ENCODE peak calls at places on chromosome 6, in seven cellular contexts. N is tibial nerve, W is mammary epithelial cell, S is Calu3, P is foreskin fibroblast, F is GM06990, B is osteoblast. V is an unnamed sample.
A peak's percentile ranks its signal among the peaks of the same experiment; 100 is the strongest.

GRCh38 chr6:13470240-13471140 is 16.9 kb downstream of the GFOD1 start:
- DNase-seq in S (no peak), P (no peak), W (no peak), N (no peak), B (no peak), F (no peak), V (no peak)

GRCh38 chr6:144360401-144360800 is 75.3 kb downstream of the UTRN start:
- DNase-seq in B (no peak), P (no peak), W (no peak), F (no peak), S (peak; percentile 30), N (no peak), V (peak; percentile 21)

GRCh38 chr6:102986086-102986485 is 1592.6 kb downstream of the GRIK2 start:
- DNase-seq in F (no peak), P (no peak), B (no peak), N (no peak), S (no peak), W (no peak), V (no peak)

GRCh38 chr6:134247271-134247833 is 70.6 kb downstream of the SGK1 start:
- DNase-seq in S (peak; percentile 35), N (no peak), P (no peak), F (peak; percentile 79), B (no peak), W (peak; percentile 78), V (no peak)

GRCh38 chr6:166724576-166724975 is 97.5 kb upstream of the RPS6KA2 start:
- DNase-seq in B (peak; percentile 80), F (no peak), S (no peak), W (no peak), P (no peak), N (no peak), V (no peak)

GRCh38 chr6:154995241-154996162 is at the start of gene TIAM2:
- DNase-seq in S (peak; percentile 28), B (peak; percentile 93), F (peak; percentile 17), N (no peak), W (no peak), P (no peak), V (no peak)

GRCh38 chr6:166514196-166514595 is 72.3 kb downstream of the RAMACL start:
- DNase-seq in P (no peak), B (peak; percentile 61), N (no peak), W (no peak), F (no peak), S (peak; percentile 44), V (no peak)

GRCh38 chr6:89655122-89655521 is 16.6 kb upstream of the LYRM2 start:
- DNase-seq in P (no peak), N (no peak), F (no peak), W (peak; percentile 8), B (peak; percentile 37), S (no peak), V (no peak)

GRCh38 chr6:54071941-54072340 is 39.3 kb upstream of the MLIP start:
- DNase-seq in F (no peak), W (no peak), N (no peak), P (no peak), S (no peak), B (no peak), V (no peak)

GRCh38 chr6:53811082-53811481 is 16.3 kb downstream of the LRRC1 start:
- DNase-seq in F (peak; percentile 10), W (peak; percentile 95), B (peak; percentile 49), S (peak; percentile 74), P (no peak), N (no peak), V (no peak)

GRCh38 chr6:358432-358831 is 33.1 kb upstream of the IRF4 start:
- DNase-seq in S (no peak), P (no peak), N (no peak), B (no peak), F (no peak), W (no peak), V (no peak)

GRCh38 chr6:37451411-37452273 is 18.6 kb downstream of the CMTR1 start:
- DNase-seq in N (no peak), W (no peak), B (no peak), P (no peak), F (no peak), S (no peak), V (peak; percentile 48)

GRCh38 chr6:88008821-88009220 is 38.8 kb upstream of the SPACA1 start:
- DNase-seq in W (peak; percentile 7), F (no peak), N (no peak), B (peak; percentile 37), P (no peak), S (no peak), V (no peak)

GRCh38 chr6:7909323-7910276 is 988 bp downstream of the TXNDC5 start:
- DNase-seq in N (no peak), W (peak; percentile 32), P (peak; percentile 41), B (peak; percentile 98), S (peak; percentile 58), F (peak; percentile 68), V (peak; percentile 4)

DNA sequence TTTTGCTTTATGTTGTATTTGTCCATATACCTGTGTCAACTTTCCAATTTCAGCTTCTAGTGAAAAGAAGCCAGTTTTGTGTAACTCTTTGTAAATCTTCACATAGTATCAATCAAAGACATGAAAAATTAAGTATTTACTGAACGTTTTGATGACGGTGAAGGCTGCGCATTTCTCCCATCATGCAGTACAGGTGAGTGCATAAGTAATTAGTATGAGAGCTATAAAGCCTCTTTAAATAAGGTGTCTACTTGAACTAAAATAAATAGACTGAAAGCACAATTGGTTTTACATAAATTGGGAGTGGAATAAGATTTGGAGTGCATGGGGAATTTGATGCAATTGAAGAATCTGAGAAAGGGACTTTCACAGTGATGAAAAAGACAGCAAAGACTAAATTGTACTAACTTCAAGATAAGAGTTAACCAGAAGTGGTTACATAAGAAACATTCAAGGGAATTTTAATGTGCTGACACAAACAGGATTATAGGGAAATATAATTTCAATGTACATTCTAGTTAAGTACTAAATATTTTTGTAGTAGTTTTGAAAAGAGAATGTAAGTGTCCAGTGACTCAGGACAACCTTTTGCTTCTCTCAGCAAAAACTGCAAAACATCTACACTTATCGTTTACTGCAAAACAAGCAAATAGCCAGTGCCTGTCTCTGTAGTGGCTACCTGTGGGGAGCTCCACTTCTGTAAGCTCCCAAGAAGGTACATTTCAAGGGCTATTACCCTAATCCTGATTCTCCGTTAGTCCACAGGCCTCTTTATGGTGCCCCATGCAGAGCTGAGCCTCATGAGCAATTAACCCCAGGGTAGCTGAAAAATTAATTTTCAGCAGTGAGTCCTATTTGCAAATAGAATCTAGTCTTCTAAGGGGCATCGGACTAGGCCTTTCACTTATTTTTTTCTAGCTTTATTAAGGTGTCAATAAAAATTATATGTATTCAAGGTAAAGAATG is 13.0 kb downstream of the TENT5A start:
- DNase-seq in N (no peak), P (no peak), W (no peak), F (no peak), B (no peak), S (no peak), V (no peak)
- TF ChIP-seq CTCF in N (no peak), P (no peak), W (no peak), F (no peak), B (no peak), S (no peak), V (no peak)

GRCh38 chr6:141199074-141199473 is 933.7 kb upstream of the GJE1 start:
- DNase-seq in F (no peak), B (no peak), S (no peak), P (peak; percentile 68), W (no peak), N (no peak), V (no peak)

GRCh38 chr6:141203902-141204575 is 928.7 kb upstream of the GJE1 start:
- DNase-seq in P (peak; percentile 66), N (no peak), S (no peak), W (peak; percentile 5), B (no peak), F (no peak), V (peak; percentile 48)

GRCh38 chr6:141208101-141208500 is 924.6 kb upstream of the GJE1 start:
- DNase-seq in F (no peak), W (no peak), P (no peak), B (no peak), S (no peak), N (no peak), V (no peak)

DNA sequence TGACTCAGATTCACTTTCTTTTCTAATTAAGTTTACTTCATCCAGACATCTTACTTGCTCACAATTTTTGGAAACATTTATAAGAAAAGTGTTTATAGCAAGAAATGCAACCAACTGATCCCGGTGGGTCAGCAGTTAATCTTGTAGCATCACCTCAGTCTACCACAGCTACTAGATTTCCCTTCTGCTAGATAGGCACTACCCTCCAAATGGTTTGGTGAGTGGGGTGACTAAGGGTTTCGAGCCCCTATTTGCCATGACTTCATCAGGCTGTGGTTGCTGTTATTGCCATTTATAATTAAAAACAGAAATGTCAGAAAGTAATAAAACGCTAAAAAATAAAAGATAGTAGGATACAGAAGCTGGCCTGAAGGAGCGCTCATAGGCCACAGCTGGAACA is 930.1 kb upstream of the GJE1 start:
- DNase-seq in S (no peak), F (no peak), N (no peak), B (no peak), W (no peak), P (peak; percentile 75), V (no peak)
- TF ChIP-seq CTCF in S (no peak), F (no peak), N (no peak), B (no peak), W (no peak), P (no peak), V (no peak)

GRCh38 chr6:46490425-46491200 is 636 bp downstream of the RCAN2 start:
- DNase-seq in N (no peak), S (peak; percentile 33), P (no peak), F (no peak), W (no peak), B (peak; percentile 81), V (no peak)
- TF ChIP-seq CTCF in N (peak; percentile 27), S (peak; percentile 51), P (peak; percentile 14), F (peak; percentile 18), W (no peak), B (peak; percentile 15), V (peak; percentile 17)

DNA sequence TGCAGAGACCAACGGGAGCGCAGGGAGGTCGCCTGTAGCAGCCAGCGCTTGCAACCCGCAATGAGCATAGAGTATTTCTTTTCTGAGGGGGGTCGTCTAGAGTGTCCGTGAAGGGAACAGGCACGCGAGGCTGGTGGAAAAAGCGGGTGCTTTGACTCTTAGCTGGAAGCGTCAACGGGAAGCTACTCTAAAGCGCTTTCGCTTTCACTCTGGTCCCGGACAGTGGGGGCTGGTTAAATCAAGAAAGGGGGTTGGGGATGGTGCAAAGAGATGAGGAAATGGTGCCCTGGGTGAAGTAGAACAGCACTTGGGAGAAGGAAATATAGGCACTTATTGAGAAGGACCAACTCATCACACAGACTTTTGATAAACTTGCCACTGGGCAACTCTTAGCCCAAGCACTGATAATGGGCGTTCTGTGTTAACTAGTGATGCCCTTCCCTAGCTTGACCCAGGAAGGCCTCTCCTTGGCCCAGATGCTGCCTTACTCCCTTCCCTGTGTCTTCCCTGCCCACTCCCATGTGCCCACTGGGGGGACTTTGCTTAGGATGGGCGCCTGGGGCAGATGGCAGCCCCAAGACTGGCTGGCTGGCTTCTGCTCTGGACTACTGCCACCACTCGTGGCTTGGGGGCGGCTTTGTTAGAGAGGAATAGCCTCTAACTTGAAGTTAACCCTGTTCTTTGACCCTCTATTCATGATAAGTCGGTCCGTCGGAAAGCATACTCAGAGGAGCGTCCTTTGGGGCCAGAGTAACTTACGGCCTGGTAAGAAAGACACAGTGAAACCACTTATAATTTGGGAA is 585 bp downstream of the PSMB9 start:
- DNase-seq in B (peak; percentile 87), P (no peak), F (no peak), N (peak; percentile 38), S (peak; percentile 43), W (peak; percentile 36), V (no peak)
- TF ChIP-seq CTCF in B (no peak), P (no peak), F (no peak), N (no peak), S (no peak), W (no peak), V (no peak)

GRCh38 chr6:159529820-159530405 is 163.1 kb downstream of the SOD2 start:
- DNase-seq in S (no peak), B (peak; percentile 17), F (no peak), P (no peak), N (peak; percentile 25), W (no peak), V (no peak)
- TF ChIP-seq CTCF in S (no peak), B (no peak), F (no peak), P (no peak), N (no peak), W (no peak), V (no peak)

V was measured in HFFc6.